ENCODE peak calls at places on chromosomes 5 and 9, in nine cellular contexts. G is endothelial cell of umbilical vein, W is fibroblast of lung, Z is SK-N-SH, T is PC-3, P is IMR-90, I is colonic mucosa, Q is astrocyte, M is GM23248. H is an unnamed sample. For H3K4me1, the result is how much of the 10 kb centered on the place peaks cover.

GRCh38 chr9:137365056-137365455 is 57.9 kb downstream of the EXD3 start:
- DNase-seq in G (no peak), W (no peak), Z (no peak), T (no peak), P (no peak), I (no peak), Q (no peak), M (no peak), H (no peak)

GRCh38 chr9:124006448-124007156 is 5.0 kb upstream of the LHX2 start:
- DNase-seq in G (no peak), W (no peak), Z (no peak), T (no peak), P (no peak), I (no peak), Q (no peak), M (no peak), H (no peak)

GRCh38 chr5:55547792-55548191 is 13.0 kb upstream of the PLPP1 start:
- DNase-seq in G (no peak), W (no peak), Z (no peak), T (no peak), P (no peak), I (no peak), Q (no peak), M (no peak), H (no peak)

GRCh38 chr9:107492381-107492780 is 2.8 kb upstream of the KLF4 start:
- DNase-seq in G (no peak), W (peak), Z (no peak), T (peak), P (no peak), I (no peak), Q (no peak), M (peak), H (peak)

GRCh38 chr5:172425402-172425801 is 28.9 kb downstream of the SH3PXD2B start:
- DNase-seq in G (no peak), W (no peak), Z (no peak), T (no peak), P (no peak), I (no peak), Q (no peak), M (no peak), H (no peak)

GRCh38 chr5:176507911-176508310 is 29.3 kb downstream of the RNF44 start:
- DNase-seq in G (no peak), W (no peak), Z (no peak), T (no peak), P (no peak), I (no peak), Q (no peak), M (no peak), H (no peak)

GRCh38 chr5:91288117-91288516 is 95.0 kb downstream of the ARRDC3 start:
- DNase-seq in G (peak), W (peak), Z (peak), T (no peak), P (peak), I (no peak), Q (peak), M (peak), H (peak)

GRCh38 chr5:111280282-111280901 is 56.2 kb downstream of the CAMK4 start:
- DNase-seq in G (no peak), W (no peak), Z (peak), T (no peak), P (no peak), I (no peak), Q (no peak), M (no peak), H (no peak)

GRCh38 chr5:1942630-1943029 is 59.9 kb upstream of the IRX4 start:
- DNase-seq in G (no peak), W (no peak), Z (no peak), T (no peak), P (no peak), I (no peak), Q (no peak), M (no peak), H (no peak)

GRCh38 chr9:68643901-68644809 is 60.9 kb upstream of the PIP5K1B start:
- DNase-seq in G (no peak), W (no peak), Z (no peak), T (no peak), P (no peak), I (no peak), Q (no peak), M (no peak), H (no peak)

GRCh38 chr9:127188396-127188795 is 66.0 kb upstream of the ANGPTL2 start:
- DNase-seq in G (no peak), W (no peak), Z (no peak), T (no peak), P (no peak), I (no peak), Q (no peak), M (no peak), H (no peak)

GRCh38 chr9:93096131-93096802 is at the start of gene CARD19:
- DNase-seq in G (no peak), W (peak), Z (no peak), T (peak), P (peak), I (peak), Q (peak), M (peak), H (peak)

GRCh38 chr5:51433052-51433710 is 49.9 kb downstream of the ISL1 start:
- DNase-seq in G (peak), W (no peak), Z (no peak), T (peak), P (no peak), I (no peak), Q (no peak), M (no peak), H (no peak)

GRCh38 chr9:92986175-92987110 is 39.1 kb downstream of the FGD3 start:
- DNase-seq in G (no peak), W (peak), Z (no peak), T (no peak), P (no peak), I (no peak), Q (no peak), M (peak), H (peak)

GRCh38 chr5:179267071-179267670 is 78.1 kb downstream of the ADAMTS2 start:
- DNase-seq in G (no peak), W (no peak), Z (peak), T (no peak), P (no peak), I (no peak), Q (no peak), M (peak), H (no peak)

GRCh38 chr9:76717176-76717575 is 47.1 kb upstream of the PCA3 start:
- DNase-seq in G (peak), W (no peak), Z (no peak), T (no peak), P (no peak), I (no peak), Q (no peak), M (no peak), H (no peak)

GRCh38 chr5:139689631-139690384 is 41.7 kb downstream of the CXXC5 start:
- DNase-seq in G (peak), W (peak), Z (peak), T (peak), P (no peak), I (peak), Q (no peak), M (peak), H (peak)

GRCh38 chr9:5510991-5511390 is 660 bp downstream of the PDCD1LG2 start:
- DNase-seq in G (no peak), W (peak), Z (peak), T (no peak), P (peak), I (no peak), Q (no peak), M (peak), H (peak)

GRCh38 chr5:143405063-143405746 is 1.7 kb upstream of the NR3C1 start:
- DNase-seq in G (peak), W (peak), Z (peak), T (peak), P (peak), I (peak), Q (peak), M (peak), H (peak)

GRCh38 chr5:55934117-55934613 is 60.6 kb downstream of the IL6ST start:
- DNase-seq in G (no peak), W (peak), Z (no peak), T (peak), P (no peak), I (no peak), Q (no peak), M (no peak), H (no peak)

GRCh38 chr5:170389250-170389902 is at the start of gene KCNMB1:
- DNase-seq in G (no peak), W (no peak), Z (no peak), T (no peak), P (no peak), I (no peak), Q (no peak), M (peak), H (no peak)

GRCh38 chr5:170388818-170389217 is 349 bp downstream of the KCNMB1 start:
- DNase-seq in G (no peak), W (no peak), Z (no peak), T (no peak), P (no peak), I (no peak), Q (no peak), M (no peak), H (no peak)

GRCh38 chr5:170388240-170388639 is 927 bp downstream of the KCNMB1 start:
- DNase-seq in G (no peak), W (no peak), Z (no peak), T (no peak), P (no peak), I (no peak), Q (no peak), M (no peak), H (no peak)

GRCh38 chr5:170386743-170387142 is 2.4 kb downstream of the KCNMB1 start:
- DNase-seq in G (no peak), W (no peak), Z (no peak), T (no peak), P (no peak), I (no peak), Q (no peak), M (no peak), H (no peak)

DNA sequence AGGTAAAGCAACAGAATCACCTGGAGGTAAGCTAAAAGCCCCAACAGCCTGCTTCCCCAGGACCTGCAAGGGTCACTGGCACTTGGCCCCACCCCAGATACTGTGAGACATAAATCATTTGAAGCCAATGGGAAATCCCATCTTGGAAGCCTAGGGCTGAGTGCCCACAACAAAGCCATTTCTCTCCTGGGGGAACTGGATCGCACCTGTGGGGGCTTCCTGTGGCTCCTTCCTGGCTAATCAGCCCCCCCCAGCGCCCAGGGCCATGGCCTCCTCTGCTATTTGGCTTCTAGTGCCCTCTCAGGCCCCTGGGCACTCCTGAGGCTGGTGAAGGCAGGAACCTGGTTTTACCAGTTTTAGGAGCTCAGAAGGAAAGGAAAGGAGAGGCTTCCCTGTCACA is 1.4 kb downstream of the KCNMB1 start:
- DNase-seq in G (no peak), W (no peak), Z (no peak), T (no peak), P (no peak), I (no peak), Q (no peak), M (no peak), H (no peak)
- H3K9ac ChIP-seq in G (no peak), W (no peak), Z (no peak), T (no peak), P (no peak), I (no peak), Q (no peak), M (no peak), H (no peak)

GRCh38 chr9:87497080-87497603 is 525 bp upstream of the DAPK1 start:
- DNase-seq in G (no peak), W (no peak), Z (peak), T (no peak), P (no peak), I (no peak), Q (no peak), M (no peak), H (no peak)
- H3K4me1 ChIP-seq in G (under half), W (under half), Z (under half), T (under half), P (under half), I (under half), Q (under half), M (under half), H (under half)

DNA sequence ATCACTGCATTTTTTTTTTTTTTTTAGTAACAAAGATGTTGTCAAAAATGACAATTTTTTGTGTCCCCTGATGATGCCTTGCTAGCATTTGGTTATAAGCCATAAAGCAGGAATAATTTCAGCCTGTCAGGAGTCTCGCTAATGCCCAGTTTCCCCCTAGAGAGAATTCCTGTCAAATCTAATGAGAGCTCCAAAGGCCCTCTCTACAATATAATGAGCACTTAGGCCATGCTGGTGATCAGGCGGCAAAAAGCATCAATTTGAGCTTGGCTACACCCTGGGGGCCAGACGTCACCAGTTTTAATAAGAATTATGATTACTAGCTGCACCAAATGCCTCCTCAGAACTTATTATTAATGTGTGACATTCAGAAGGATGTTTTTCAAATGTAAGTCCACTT is 6.1 kb downstream of the TLE1 start:
- DNase-seq in G (no peak), W (no peak), Z (no peak), T (no peak), P (no peak), I (no peak), Q (no peak), M (no peak), H (no peak)
- H3K4me3 ChIP-seq in G (peak), W (no peak), Z (no peak), T (no peak), P (no peak), I (no peak), Q (no peak), M (no peak), H (no peak)

GRCh38 chr9:89496645-89497044 is 1.3 kb downstream of the SEMA4D start:
- DNase-seq in G (no peak), W (no peak), Z (no peak), T (no peak), P (no peak), I (no peak), Q (no peak), M (no peak), H (no peak)

GRCh38 chr9:89500008-89500407 is 2.1 kb upstream of the SEMA4D start:
- DNase-seq in G (no peak), W (no peak), Z (no peak), T (no peak), P (no peak), I (no peak), Q (no peak), M (no peak), H (no peak)

GRCh38 chr9:89497181-89497963 is 541 bp downstream of the SEMA4D start:
- DNase-seq in G (no peak), W (no peak), Z (peak), T (no peak), P (no peak), I (peak), Q (no peak), M (no peak), H (no peak)

GRCh38 chr9:89497978-89498844 is at the start of gene SEMA4D:
- DNase-seq in G (peak), W (peak), Z (peak), T (peak), P (peak), I (peak), Q (no peak), M (peak), H (peak)

DNA sequence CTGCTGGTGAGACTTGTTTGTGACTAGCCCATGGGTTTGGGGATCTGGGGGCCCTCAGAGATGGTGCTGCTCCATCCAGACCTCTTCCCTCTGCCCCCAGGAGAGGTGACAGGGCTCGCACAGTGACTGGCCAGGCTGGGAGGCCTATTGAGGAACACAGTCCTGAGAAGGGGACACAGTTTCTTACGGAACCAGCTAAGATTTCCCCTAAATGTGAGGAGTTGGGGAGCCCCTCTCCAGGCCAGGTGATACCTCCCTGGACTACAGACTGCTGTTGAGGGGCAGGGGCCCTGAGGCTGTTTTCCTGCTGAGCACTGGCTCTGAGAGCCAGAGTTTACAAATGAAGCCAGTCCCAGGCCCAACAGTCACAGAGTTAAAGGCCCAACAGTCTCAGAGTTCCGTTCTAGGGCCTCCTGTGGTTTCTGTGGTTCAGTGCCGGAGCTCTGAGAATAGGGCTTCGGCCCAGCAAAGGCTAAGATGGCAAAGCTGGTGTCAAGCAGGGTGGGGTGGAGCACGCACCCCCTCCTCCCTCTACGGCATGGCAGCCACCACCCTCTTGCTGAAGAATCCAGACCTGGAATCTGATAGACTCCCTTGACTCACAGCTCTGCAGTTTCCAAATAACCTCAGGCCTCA is 1.1 kb upstream of the SEMA4D start:
- DNase-seq in G (no peak), W (no peak), Z (no peak), T (no peak), P (no peak), I (no peak), Q (no peak), M (no peak), H (no peak)
- H3K9ac ChIP-seq in G (no peak), W (no peak), Z (no peak), T (no peak), P (no peak), I (no peak), Q (no peak), M (no peak), H (no peak)

GRCh38 chr9:121736147-121736721 is 84.8 kb downstream of the DAB2IP start:
- DNase-seq in G (no peak), W (peak), Z (no peak), T (no peak), P (peak), I (peak), Q (no peak), M (peak), H (peak)
- H3K4me1 ChIP-seq in G (under half), W (under half), Z (under half), T (under half), P (under half), I (under half), Q (under half), M (under half), H (under half)

GRCh38 chr5:127741412-127741811 is 38.2 kb downstream of the CCDC192 start:
- DNase-seq in G (no peak), W (no peak), Z (no peak), T (no peak), P (no peak), I (no peak), Q (no peak), M (no peak), H (no peak)

GRCh38 chr5:127739807-127740384 is 36.7 kb downstream of the CCDC192 start:
- DNase-seq in G (no peak), W (no peak), Z (no peak), T (no peak), P (no peak), I (no peak), Q (no peak), M (no peak), H (no peak)
- H3K4me3 ChIP-seq in G (no peak), W (no peak), Z (peak), T (no peak), P (no peak), I (no peak), Q (no peak), M (no peak), H (no peak)

GRCh38 chr5:59769832-59770231 is 123.7 kb downstream of the PDE4D start:
- DNase-seq in G (no peak), W (no peak), Z (no peak), T (peak), P (no peak), I (no peak), Q (peak), M (peak), H (no peak)

GRCh38 chr5:59766394-59766793 is 127.1 kb downstream of the PDE4D start:
- DNase-seq in G (peak), W (peak), Z (peak), T (no peak), P (no peak), I (peak), Q (no peak), M (no peak), H (no peak)

GRCh38 chr5:59769041-59769360 is 124.5 kb downstream of the PDE4D start:
- DNase-seq in G (no peak), W (no peak), Z (no peak), T (no peak), P (no peak), I (no peak), Q (no peak), M (peak), H (no peak)

GRCh38 chr5:59767753-59768159 is 125.8 kb downstream of the PDE4D start:
- DNase-seq in G (peak), W (no peak), Z (no peak), T (no peak), P (no peak), I (no peak), Q (peak), M (no peak), H (no peak)

DNA sequence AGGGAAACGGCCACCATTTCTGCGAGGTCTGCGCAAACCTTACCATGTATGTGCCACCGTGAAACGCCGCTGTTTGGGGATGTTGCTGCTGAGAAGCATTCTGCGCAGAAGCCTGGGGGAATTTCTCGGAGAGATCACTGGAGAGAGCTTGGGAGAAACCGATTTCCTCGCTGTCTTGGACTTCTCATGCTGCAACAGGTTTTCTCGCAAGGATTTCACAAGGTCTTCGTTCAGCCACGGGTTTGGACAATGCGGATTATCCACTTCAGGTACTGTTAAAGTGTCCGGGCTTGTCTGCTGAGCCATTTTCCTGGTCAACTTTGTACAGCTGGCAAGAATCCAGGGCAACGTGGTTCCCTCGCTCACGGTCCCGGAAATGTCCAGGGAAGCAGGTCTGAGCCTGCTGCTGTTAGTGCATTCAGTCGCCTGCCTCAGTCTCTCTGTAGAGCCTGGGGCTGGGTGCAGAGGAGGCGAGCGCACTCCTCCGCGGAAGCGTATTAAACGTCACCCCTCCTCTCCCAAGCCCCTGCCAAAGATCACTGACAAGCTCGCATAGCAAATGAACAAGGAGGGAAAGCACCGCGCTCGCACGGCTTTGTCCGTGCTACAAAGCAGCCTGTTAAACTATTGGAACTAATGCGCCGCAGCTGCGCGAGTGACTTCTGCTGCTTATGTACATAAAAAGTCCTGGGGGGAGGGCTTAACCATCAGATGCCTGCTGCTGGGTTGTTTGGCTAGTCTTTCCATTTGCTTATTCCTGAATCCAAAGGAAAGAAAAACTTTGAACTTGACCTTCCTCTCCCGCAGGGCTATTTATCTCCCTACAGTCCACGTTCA is 125.1 kb downstream of the PDE4D start:
- DNase-seq in G (peak), W (peak), Z (peak), T (peak), P (peak), I (peak), Q (peak), M (peak), H (peak)
- H3K9ac ChIP-seq in G (peak), W (peak), Z (peak), T (peak), P (no peak), I (peak), Q (peak), M (peak), H (peak)

GRCh38 chr9:33136721-33137120 is 30.4 kb downstream of the B4GALT1 start:
- DNase-seq in G (no peak), W (no peak), Z (no peak), T (no peak), P (no peak), I (no peak), Q (no peak), M (no peak), H (no peak)

GRCh38 chr9:33137271-33137670 is 29.9 kb downstream of the B4GALT1 start:
- DNase-seq in G (no peak), W (no peak), Z (no peak), T (no peak), P (no peak), I (no peak), Q (no peak), M (no peak), H (no peak)

GRCh38 chr9:33137781-33138264 is 29.3 kb downstream of the B4GALT1 start:
- DNase-seq in G (no peak), W (no peak), Z (no peak), T (no peak), P (no peak), I (no peak), Q (no peak), M (no peak), H (no peak)

GRCh38 chr9:33133186-33133585 is 34.0 kb downstream of the B4GALT1 start:
- DNase-seq in G (no peak), W (no peak), Z (no peak), T (no peak), P (no peak), I (no peak), Q (no peak), M (no peak), H (no peak)

GRCh38 chr9:33135086-33135958 is 31.8 kb downstream of the B4GALT1 start:
- DNase-seq in G (peak), W (peak), Z (no peak), T (no peak), P (peak), I (no peak), Q (no peak), M (no peak), H (no peak)
- H3K4me1 ChIP-seq in G (under half), W (under half), Z (under half), T (under half), P (under half), I (under half), Q (under half), M (under half), H (under half)